ENCODE peak calls at places on chromosomes 4 and X, in eight cellular contexts. J, E, Y, T, A, I, K and D are unnamed samples.

GRCh38 chr4:15918484-15919129 is 19.9 kb downstream of the FGFBP1 start:
- DNase-seq in E (peak; percentile 83), I (no peak), T (peak; percentile 71), K (peak; percentile 26), Y (no peak), J (no peak), A (no peak), D (no peak)

GRCh38 chr4:157221895-157222763 is 1.6 kb downstream of the GRIA2 start:
- DNase-seq in T (no peak), J (no peak), Y (no peak), E (peak; percentile 41), K (peak; percentile 69), I (no peak), A (no peak), D (no peak)

GRCh38 chr4:181140037-181140603 is 1103.1 kb upstream of the TENM3 start:
- DNase-seq in E (no peak), A (no peak), J (no peak), I (no peak), K (no peak), T (no peak), Y (no peak), D (no peak)

GRCh38 chr4:81605278-81605677 is 133.6 kb upstream of the RASGEF1B start:
- DNase-seq in Y (no peak), T (no peak), I (no peak), E (no peak), K (peak; percentile 54), J (no peak), A (no peak), D (no peak)

GRCh38 chr4:61442936-61443335 is 242.8 kb downstream of the ADGRL3 start:
- DNase-seq in I (no peak), Y (no peak), K (no peak), E (no peak), J (no peak), T (no peak), A (no peak), D (no peak)

GRCh38 chr4:176342384-176342783 is 22.6 kb downstream of the SPCS3 start:
- DNase-seq in Y (no peak), J (no peak), I (no peak), A (no peak), K (no peak), T (no peak), E (no peak), D (no peak)

GRCh38 chrX:149470960-149471359 is 34.1 kb downstream of the IDS start:
- DNase-seq in J (peak; percentile 75), K (peak; percentile 81), E (peak; percentile 80), Y (peak; percentile 62), I (no peak), T (peak; percentile 75), A (peak; percentile 81), D (peak; percentile 71)

GRCh38 chrX:51837926-51838325 is 55.5 kb upstream of the MAGED1 start:
- DNase-seq in Y (no peak), E (peak; percentile 67), I (peak; percentile 43), J (peak; percentile 65), A (peak; percentile 50), T (peak; percentile 74), K (peak; percentile 56), D (no peak)

GRCh38 chr4:1048781-1049590 is 37.6 kb downstream of the FGFRL1 start:
- DNase-seq in K (no peak), A (no peak), I (no peak), J (peak; percentile 45), Y (no peak), T (peak; percentile 2), E (peak; percentile 46), D (peak; percentile 55)

GRCh38 chr4:1051472-1051871 is 40.0 kb downstream of the FGFRL1 start:
- DNase-seq in T (peak; percentile 1), I (no peak), E (peak; percentile 28), A (no peak), K (no peak), J (peak; percentile 35), Y (no peak), D (no peak)

GRCh38 chr4:1049591-1049905 is 38.1 kb downstream of the FGFRL1 start:
- DNase-seq in I (no peak), T (peak; percentile 5), K (no peak), J (peak; percentile 63), A (no peak), Y (no peak), E (peak; percentile 49), D (no peak)

GRCh38 chr4:1052231-1052671 is 40.8 kb downstream of the FGFRL1 start:
- DNase-seq in K (no peak), E (peak; percentile 29), I (no peak), J (peak; percentile 55), A (no peak), T (peak; percentile 2), Y (no peak), D (no peak)

GRCh38 chr4:1050486-1051213 is 39.2 kb downstream of the FGFRL1 start:
- DNase-seq in E (peak; percentile 49), K (no peak), J (peak; percentile 58), I (no peak), Y (no peak), A (no peak), T (peak; percentile 1), D (no peak)
- TF ChIP-seq CTCF in E (peak; percentile 46), K (peak; percentile 45), J (no peak), I (peak; percentile 17), Y (no peak), A (no peak), T (no peak), D (no peak)

GRCh38 chrX:118221257-118221656 is 104.6 kb upstream of the KLHL13 start:
- DNase-seq in E (no peak), A (no peak), T (no peak), I (no peak), K (no peak), Y (no peak), J (no peak), D (no peak)

GRCh38 chrX:118228041-118228440 is 111.4 kb upstream of the KLHL13 start:
- DNase-seq in T (no peak), K (no peak), A (no peak), Y (no peak), J (no peak), E (no peak), I (no peak), D (no peak)

GRCh38 chrX:118228456-118228855 is 111.8 kb upstream of the KLHL13 start:
- DNase-seq in A (no peak), T (no peak), J (no peak), K (no peak), I (no peak), Y (no peak), E (no peak), D (no peak)

GRCh38 chrX:118221733-118222132 is 105.1 kb upstream of the KLHL13 start:
- DNase-seq in Y (no peak), A (no peak), J (no peak), E (no peak), I (no peak), T (no peak), K (no peak), D (no peak)

DNA sequence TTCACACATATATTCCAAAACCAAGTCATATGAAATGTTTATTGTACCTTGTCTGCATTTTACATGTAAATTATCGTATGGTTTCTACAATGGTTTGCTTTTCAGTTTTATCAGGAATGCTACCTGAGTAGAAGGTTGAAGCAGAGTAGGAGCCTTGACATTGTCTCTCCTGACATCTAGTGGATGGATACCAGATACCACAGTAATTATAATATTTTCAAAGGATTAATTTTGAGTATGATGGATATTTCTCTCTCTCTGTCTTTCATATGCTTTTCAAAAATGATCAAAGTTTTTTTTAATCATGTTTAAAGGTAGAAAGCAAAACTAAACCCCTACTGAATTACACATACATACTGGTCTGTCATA is 109.4 kb upstream of the KLHL13 start:
- DNase-seq in K (peak; percentile 26), T (no peak), A (no peak), J (no peak), I (no peak), E (no peak), Y (peak; percentile 25), D (no peak)
- TF ChIP-seq CTCF in K (peak; percentile 51), T (peak; percentile 10), A (no peak), J (peak; percentile 19), I (no peak), E (peak; percentile 57), Y (peak; percentile 6), D (peak; percentile 46)

GRCh38 chr4:8210631-8211030 is 11.5 kb downstream of the SH3TC1 start:
- DNase-seq in Y (no peak), J (no peak), A (peak; percentile 1), I (no peak), T (no peak), E (no peak), K (no peak), D (no peak)

GRCh38 chr4:8211229-8211628 is 12.1 kb downstream of the SH3TC1 start:
- DNase-seq in E (no peak), T (no peak), A (peak; percentile 11), I (no peak), J (no peak), Y (no peak), K (no peak), D (no peak)

GRCh38 chr4:8208565-8208964 is 9.5 kb downstream of the SH3TC1 start:
- DNase-seq in A (no peak), E (no peak), I (no peak), K (no peak), J (no peak), T (no peak), Y (no peak), D (no peak)

GRCh38 chr4:8209997-8210396 is 10.9 kb downstream of the SH3TC1 start:
- DNase-seq in T (no peak), A (peak; percentile 7), J (no peak), I (no peak), Y (no peak), E (no peak), K (no peak), D (no peak)

DNA sequence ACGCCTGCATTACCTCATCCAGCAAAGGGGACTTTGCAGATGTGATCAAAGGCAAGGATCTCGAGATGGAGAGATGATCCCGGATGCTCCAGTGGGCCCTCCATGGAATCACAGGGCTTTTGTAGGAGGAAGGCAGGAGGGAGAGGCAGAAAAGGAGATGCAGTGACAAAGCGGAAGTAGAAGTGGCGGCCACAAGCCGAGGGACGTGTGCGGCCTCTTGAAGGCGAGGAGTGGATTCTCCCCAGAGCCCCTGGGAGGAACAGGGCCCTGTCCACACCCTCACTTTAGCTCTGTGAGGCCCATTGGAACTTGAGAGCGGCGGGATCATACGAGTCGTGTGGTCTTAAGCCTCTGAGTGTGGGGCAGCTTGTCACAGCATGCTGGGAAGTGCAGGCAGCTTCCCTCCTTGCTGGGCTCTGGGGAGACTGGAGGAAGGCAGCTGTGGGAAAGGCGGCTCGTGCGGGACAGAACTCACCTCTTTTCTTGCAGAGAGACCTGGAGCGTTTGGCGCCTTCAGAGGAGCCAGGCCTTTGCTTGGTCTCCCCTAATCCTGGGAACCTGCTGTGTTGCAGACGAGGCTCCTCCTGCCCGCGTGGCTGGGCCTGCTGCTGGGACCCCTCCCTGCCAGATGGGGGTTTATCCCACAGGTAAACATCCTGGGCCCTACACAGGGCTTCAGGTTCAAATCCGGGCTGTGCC is 10.2 kb downstream of the SH3TC1 start:
- DNase-seq in I (no peak), Y (no peak), T (no peak), J (no peak), E (no peak), A (peak; percentile 3), K (no peak), D (no peak)
- TF ChIP-seq CTCF in I (no peak), Y (no peak), T (no peak), J (no peak), E (no peak), A (no peak), K (no peak), D (no peak)

DNA sequence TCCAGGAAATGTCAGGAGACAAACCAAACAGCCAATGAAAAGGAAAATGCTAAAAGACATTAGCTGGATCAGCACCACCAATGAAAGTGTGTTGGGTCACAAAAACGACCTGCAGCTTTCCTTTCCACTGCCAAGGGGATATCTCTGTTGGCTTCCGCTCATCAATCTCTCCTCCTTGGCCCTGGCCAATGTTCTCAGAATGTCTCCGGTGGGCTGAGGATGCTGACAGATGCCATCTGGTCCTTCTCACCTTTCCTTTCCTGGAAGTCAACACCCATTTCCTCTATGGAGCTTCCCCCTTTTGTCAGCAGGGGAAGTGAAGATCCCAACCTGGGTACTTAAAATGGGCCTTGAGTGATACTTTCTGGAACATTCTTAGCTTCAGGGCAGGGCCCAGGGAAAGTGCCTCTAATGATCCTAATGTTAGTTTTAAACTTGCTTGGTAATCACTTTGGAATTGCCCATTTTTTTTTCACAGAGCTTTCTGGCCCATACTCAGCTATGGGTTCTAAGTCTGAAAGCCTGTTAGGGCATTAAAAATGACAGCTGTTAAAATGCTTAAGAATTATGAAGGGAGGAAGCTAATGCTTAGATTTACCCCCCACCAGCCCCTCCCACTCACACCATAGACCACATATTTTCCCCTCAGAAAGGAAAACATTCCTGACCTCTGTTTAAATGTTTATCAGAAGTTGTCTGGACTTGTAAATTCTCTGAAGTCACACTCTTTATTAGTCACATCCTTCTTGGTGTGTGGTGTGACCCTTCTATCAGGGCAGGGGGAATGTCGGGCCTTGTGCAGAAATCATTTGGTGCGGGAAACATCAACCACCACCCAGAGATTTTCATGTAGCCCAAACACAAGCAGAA is 29.2 kb downstream of the IGFBP7 start:
- DNase-seq in E (peak; percentile 51), A (no peak), I (peak; percentile 91), K (peak; percentile 37), Y (no peak), T (peak; percentile 25), J (no peak), D (no peak)
- TF ChIP-seq CTCF in E (no peak), A (no peak), I (no peak), K (no peak), Y (no peak), T (no peak), J (no peak), D (no peak)